ENCODE peak calls at places on chromosomes 3 and 15, in five cellular contexts. W, Z, P, S and Y are unnamed samples. For H3K4me1, the result is how much of the 10 kb centered on the place peaks cover.

GRCh38 chr15:57395292-57395691 is 19.0 kb downstream of the CGNL1 start:
- DNase-seq in W (no peak), Z (no peak), P (no peak), S (no peak), Y (no peak)

GRCh38 chr3:174002543-174002942 is 605.0 kb downstream of the NLGN1 start:
- DNase-seq in W (no peak), Z (no peak), P (no peak), S (no peak), Y (no peak)

GRCh38 chr3:71423151-71423906 is 160.2 kb downstream of the FOXP1 start:
- DNase-seq in W (no peak), Z (no peak), P (no peak), S (no peak), Y (no peak)

GRCh38 chr15:40301467-40302179 is 6.1 kb downstream of the PLCB2 start:
- DNase-seq in W (no peak), Z (no peak), P (no peak), S (no peak), Y (no peak)

GRCh38 chr3:5226783-5227182 is 39.3 kb downstream of the EDEM1 start:
- DNase-seq in W (no peak), Z (peak), P (no peak), S (no peak), Y (no peak)

GRCh38 chr3:187746479-187747335 is 1.4 kb upstream of the BCL6 start:
- DNase-seq in W (no peak), Z (peak), P (no peak), S (no peak), Y (no peak)

GRCh38 chr15:74995779-74996765 is 709 bp downstream of the SCAMP5 start:
- DNase-seq in W (no peak), Z (no peak), P (no peak), S (no peak), Y (peak)

GRCh38 chr3:178518660-178519396 is 17.4 kb upstream of the KCNMB2 start:
- DNase-seq in W (no peak), Z (no peak), P (no peak), S (no peak), Y (no peak)

GRCh38 chr3:194333212-194333980 is 17.7 kb downstream of the CPN2 start:
- DNase-seq in W (peak), Z (peak), P (peak), S (no peak), Y (peak)

GRCh38 chr15:75661041-75661778 is 13.5 kb downstream of the SNX33 start:
- DNase-seq in W (peak), Z (no peak), P (peak), S (peak), Y (peak)

GRCh38 chr3:171168086-171168485 is 141.6 kb upstream of the SLC2A2 start:
- DNase-seq in W (no peak), Z (no peak), P (no peak), S (no peak), Y (no peak)

GRCh38 chr3:177646749-177647148 is 449.5 kb upstream of the TBL1XR1 start:
- DNase-seq in W (no peak), Z (peak), P (no peak), S (no peak), Y (peak)

GRCh38 chr3:24607281-24607680 is 112.6 kb upstream of the THRB start:
- DNase-seq in W (no peak), Z (no peak), P (no peak), S (no peak), Y (no peak)

GRCh38 chr15:77376770-77377169 is 43.1 kb downstream of the PEAK1 start:
- DNase-seq in W (no peak), Z (no peak), P (no peak), S (no peak), Y (no peak)

GRCh38 chr15:41934843-41935242 is 37.5 kb downstream of the EHD4 start:
- DNase-seq in W (no peak), Z (peak), P (no peak), S (no peak), Y (peak)

GRCh38 chr3:181628384-181628783 is 83.3 kb upstream of the SOX2 start:
- DNase-seq in W (no peak), Z (no peak), P (no peak), S (no peak), Y (no peak)

GRCh38 chr3:13420817-13421755 is 964 bp upstream of the NUP210 start:
- DNase-seq in W (no peak), Z (peak), P (peak), S (peak), Y (peak)

GRCh38 chr3:157160652-157161480 is 919 bp upstream of the CCNL1 start:
- DNase-seq in W (peak), Z (peak), P (peak), S (peak), Y (peak)

GRCh38 chr3:11718582-11719405 is 75.1 kb upstream of the VGLL4 start:
- DNase-seq in W (peak), Z (peak), P (no peak), S (peak), Y (peak)

GRCh38 chr3:61224823-61225222 is 26.4 kb downstream of the FHIT start:
- DNase-seq in W (no peak), Z (no peak), P (no peak), S (no peak), Y (no peak)

GRCh38 chr3:110568246-110568645 is 503.4 kb upstream of the NECTIN3 start:
- DNase-seq in W (no peak), Z (no peak), P (no peak), S (no peak), Y (no peak)

GRCh38 chr3:129313983-129314756 is 35.5 kb downstream of the HMCES start:
- DNase-seq in W (no peak), Z (no peak), P (no peak), S (no peak), Y (no peak)

GRCh38 chr15:91291673-91292072 is 191.6 kb downstream of the SV2B start:
- DNase-seq in W (no peak), Z (no peak), P (no peak), S (no peak), Y (no peak)

DNA sequence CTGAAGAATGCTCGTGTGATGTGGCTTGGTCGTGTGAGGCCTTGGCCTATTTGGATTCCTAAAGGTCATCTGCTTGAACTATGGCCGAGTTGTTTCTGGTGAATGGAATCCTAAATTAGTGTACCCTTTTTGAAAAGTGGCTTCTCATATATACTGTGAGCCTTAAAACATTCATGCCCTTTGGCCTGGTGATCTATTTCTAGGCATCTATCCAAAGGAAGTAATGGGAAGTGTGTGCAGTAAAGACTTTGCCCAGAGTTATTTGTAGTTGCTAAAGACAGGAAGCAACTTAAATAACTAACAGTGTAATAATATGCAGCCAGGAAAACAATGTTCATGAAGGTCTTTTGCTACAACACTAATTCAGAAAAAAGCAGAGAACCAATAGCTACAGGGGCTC is 3.0 kb downstream of the DGKG start:
- DNase-seq in W (no peak), Z (no peak), P (no peak), S (no peak), Y (no peak)
- H3K4me1 ChIP-seq in W (under half), Z (under half), P (under half), S (under half), Y (under half)

GRCh38 chr3:30631237-30631961 is 25.0 kb downstream of the TGFBR2 start:
- DNase-seq in W (no peak), Z (peak), P (no peak), S (no peak), Y (no peak)
- H3K4me1 ChIP-seq in W (under half), Z (half or more), P (half or more), S (half or more), Y (half or more)

DNA sequence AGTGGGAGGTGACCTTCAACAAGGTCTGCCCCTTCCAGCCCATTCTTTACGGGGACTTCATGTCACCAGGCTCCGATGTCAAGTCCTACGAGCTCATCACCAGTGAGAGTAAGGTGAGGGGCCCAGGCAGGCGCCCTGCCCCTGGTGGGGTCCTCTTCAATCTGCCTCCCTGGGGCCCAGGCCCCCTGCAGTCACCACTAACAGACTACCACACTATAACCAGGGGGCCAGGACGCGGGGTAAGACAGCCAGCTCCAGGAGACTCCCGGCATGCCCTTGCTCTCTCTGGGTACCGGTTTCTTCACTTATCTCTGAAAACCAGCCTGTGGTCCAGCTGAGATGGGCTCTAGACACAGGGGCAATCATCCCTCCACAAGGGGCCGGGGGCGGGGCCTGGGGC is 63.9 kb downstream of the DNAH1 start:
- DNase-seq in W (no peak), Z (no peak), P (no peak), S (no peak), Y (no peak)
- H3K4me1 ChIP-seq in W (under half), Z (under half), P (under half), S (under half), Y (under half)

GRCh38 chr15:48672206-48672605 is 26.7 kb upstream of the FBN1 start:
- DNase-seq in W (no peak), Z (no peak), P (no peak), S (no peak), Y (no peak)

GRCh38 chr15:48667701-48668100 is 22.2 kb upstream of the FBN1 start:
- DNase-seq in W (no peak), Z (no peak), P (no peak), S (no peak), Y (no peak)

GRCh38 chr15:48674876-48675275 is 29.4 kb upstream of the FBN1 start:
- DNase-seq in W (no peak), Z (no peak), P (no peak), S (no peak), Y (no peak)

GRCh38 chr15:48675436-48675835 is 29.9 kb upstream of the FBN1 start:
- DNase-seq in W (no peak), Z (no peak), P (no peak), S (no peak), Y (no peak)

DNA sequence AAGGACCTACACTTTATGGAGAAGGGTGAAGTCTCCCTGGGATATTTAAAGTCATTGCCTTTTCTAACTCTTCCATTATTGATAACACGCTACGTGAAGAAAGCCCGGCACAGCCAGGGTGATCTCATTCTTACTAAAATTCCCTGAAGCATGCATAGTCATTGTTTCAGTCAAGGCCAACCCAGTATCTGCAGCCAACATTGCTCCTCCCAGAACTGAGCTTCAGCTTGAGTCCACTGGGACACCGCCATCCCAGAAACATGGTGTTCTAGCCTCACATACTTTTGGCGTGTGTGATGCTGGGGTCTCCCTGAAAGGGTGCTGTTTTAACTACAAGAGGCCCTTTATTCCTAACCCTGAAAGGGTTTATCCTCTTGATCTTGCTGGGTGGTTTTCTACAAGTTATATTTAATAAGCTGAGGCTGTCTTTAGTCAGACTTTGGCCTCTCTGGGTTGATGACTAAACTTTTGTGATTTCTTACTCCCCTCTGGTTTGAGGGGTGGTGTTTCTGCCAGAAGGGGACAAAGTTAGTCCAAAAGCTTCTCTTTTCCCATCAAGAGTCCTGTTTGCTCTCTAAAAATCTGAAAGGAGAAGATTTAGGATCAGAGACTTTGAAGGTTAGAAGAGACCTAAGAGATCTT is 26.0 kb upstream of the FBN1 start:
- DNase-seq in W (peak), Z (no peak), P (peak), S (no peak), Y (no peak)
- H3K4me1 ChIP-seq in W (under half), Z (under half), P (under half), S (under half), Y (under half)

DNA sequence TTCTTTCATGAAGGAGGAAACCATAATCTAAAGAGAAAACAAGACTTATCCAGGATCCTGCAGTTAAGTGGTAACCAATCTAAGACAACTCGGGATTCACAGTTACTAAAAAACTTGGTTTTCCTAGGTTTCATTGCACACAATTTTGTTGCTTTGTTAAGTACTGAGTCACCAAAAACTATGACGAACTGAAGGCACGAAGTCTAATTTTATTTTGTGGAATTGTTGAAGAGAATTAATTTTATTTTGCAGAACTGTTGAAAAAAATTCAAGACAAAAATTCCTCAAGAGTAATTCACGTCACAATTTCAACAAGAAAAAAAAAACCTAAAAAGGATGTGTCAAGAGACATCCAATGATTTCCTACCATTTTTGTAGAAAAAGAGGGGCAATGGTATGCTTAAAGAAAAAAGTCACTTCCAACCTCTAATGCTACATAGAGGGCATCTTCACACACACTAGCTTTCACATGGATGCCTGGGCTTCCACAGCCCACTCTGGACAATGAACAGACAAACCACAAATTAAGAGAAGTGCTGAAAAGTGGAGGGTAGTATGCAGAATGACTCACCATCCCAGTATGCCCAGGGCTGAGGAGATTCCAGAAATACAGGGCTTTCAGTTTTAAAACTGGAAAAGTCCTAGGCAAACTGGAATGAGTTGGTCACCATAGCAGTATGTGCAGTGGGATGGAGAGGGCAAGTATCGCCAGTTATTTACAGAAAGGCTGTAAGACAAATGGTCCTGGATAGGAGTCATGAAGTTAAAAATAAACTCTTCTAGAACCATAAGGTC is 29.2 kb downstream of the PLOD2 start:
- DNase-seq in W (no peak), Z (no peak), P (no peak), S (no peak), Y (no peak)
- H3K4me1 ChIP-seq in W (under half), Z (under half), P (under half), S (under half), Y (under half)

GRCh38 chr3:58355174-58355573 is 22.5 kb downstream of the PXK start:
- DNase-seq in W (no peak), Z (no peak), P (no peak), S (no peak), Y (peak)

GRCh38 chr3:58350627-58351013 is 17.9 kb downstream of the PXK start:
- DNase-seq in W (no peak), Z (no peak), P (no peak), S (no peak), Y (no peak)

GRCh38 chr3:58353722-58354553 is 21.2 kb downstream of the PXK start:
- DNase-seq in W (no peak), Z (peak), P (no peak), S (no peak), Y (peak)

GRCh38 chr3:58351920-58352319 is 19.2 kb downstream of the PXK start:
- DNase-seq in W (no peak), Z (no peak), P (no peak), S (no peak), Y (peak)

GRCh38 chr3:58352624-58353023 is 19.9 kb downstream of the PXK start:
- DNase-seq in W (no peak), Z (no peak), P (no peak), S (no peak), Y (no peak)
- H3K4me1 ChIP-seq in W (under half), Z (under half), P (under half), S (under half), Y (under half)

GRCh38 chr15:83424101-83424500 is 23.0 kb upstream of the SH3GL3 start:
- DNase-seq in W (no peak), Z (no peak), P (no peak), S (no peak), Y (no peak)

GRCh38 chr15:83422090-83422489 is 25.1 kb upstream of the SH3GL3 start:
- DNase-seq in W (no peak), Z (no peak), P (no peak), S (no peak), Y (no peak)

DNA sequence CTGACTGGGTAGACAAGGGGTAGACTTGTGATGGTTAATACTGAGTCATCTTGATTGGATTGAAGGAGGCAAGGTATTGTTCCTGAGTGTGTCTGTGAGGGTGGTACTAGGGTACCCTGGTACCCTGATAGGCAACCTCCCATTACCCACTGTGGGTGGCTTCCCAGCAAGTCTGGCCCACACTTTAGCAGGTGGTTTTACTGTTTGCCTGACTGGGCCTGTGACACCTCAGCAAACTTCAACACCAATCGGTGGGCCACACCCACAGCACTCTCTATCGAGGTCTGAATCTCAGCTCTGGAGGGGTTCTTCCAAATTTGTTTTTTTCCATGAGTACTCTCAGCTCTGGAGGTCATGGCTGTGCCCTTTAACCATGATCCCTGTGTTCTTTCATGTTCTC is 24.6 kb upstream of the SH3GL3 start:
- DNase-seq in W (no peak), Z (no peak), P (no peak), S (no peak), Y (no peak)
- H3K4me1 ChIP-seq in W (under half), Z (under half), P (under half), S (under half), Y (under half)

GRCh38 chr15:59304807-59305206 is 67.9 kb downstream of the MYO1E start:
- DNase-seq in W (no peak), Z (no peak), P (no peak), S (no peak), Y (no peak)

GRCh38 chr15:59306520-59307163 is 66.0 kb downstream of the MYO1E start:
- DNase-seq in W (no peak), Z (no peak), P (no peak), S (no peak), Y (no peak)

GRCh38 chr15:59303641-59304433 is 68.8 kb downstream of the MYO1E start:
- DNase-seq in W (no peak), Z (no peak), P (no peak), S (no peak), Y (no peak)

GRCh38 chr15:59309405-59309804 is 63.3 kb downstream of the MYO1E start:
- DNase-seq in W (no peak), Z (no peak), P (no peak), S (no peak), Y (no peak)

DNA sequence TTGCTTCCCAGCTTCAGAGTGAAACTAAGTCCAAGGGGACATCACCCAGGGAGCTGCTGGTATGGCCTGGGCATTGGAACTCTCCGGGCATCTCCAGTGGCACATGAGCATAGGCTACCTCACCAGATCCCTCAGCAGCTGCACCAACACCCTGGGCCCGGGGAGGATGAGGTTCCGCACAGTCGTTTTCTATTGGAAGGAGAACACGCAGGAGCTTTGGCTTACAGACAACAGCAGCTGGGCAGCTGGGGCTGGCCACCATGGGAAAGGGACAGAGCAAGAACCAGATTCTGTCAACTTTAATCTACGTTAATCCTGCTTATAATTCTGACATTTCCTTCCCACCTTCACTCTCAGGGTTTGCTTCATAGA is 65.5 kb downstream of the MYO1E start:
- DNase-seq in W (no peak), Z (no peak), P (no peak), S (no peak), Y (no peak)
- H3K4me1 ChIP-seq in W (under half), Z (under half), P (under half), S (under half), Y (under half)

GRCh38 chr3:19190602-19191001 is 42.3 kb downstream of the KCNH8 start:
- DNase-seq in W (no peak), Z (no peak), P (no peak), S (no peak), Y (no peak)

DNA sequence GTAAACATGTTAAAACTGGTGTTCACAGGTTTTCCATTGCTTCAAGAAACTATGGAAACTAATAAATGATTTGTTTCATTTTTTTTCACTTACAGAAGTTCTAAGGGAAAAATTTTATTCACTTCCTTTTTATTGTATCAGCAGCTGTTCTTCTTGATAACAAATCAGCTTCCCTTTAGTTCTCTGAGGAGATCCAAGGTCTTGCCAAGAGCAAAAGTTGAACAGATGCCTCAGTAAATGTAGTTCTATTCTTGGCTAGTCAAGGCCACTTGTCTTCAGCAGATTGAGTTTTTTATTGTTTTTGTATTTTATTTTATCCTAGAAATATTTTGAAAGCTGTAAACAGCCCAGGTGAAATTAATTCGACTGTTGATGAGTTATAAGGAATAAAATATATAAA is 41.8 kb downstream of the KCNH8 start:
- DNase-seq in W (no peak), Z (no peak), P (no peak), S (no peak), Y (no peak)
- H3K4me1 ChIP-seq in W (under half), Z (under half), P (under half), S (under half), Y (under half)